ENCODE peak calls at places on chromosomes 5 and 9, in five cellular contexts. N, L, H, Z and B are unnamed samples.

GRCh38 chr9:33125871-33126822 is 41.0 kb downstream of the B4GALT1 start:
- DNase-seq in Z (peak), L (no peak), H (no peak), N (no peak), B (peak)

GRCh38 chr9:89421595-89421994 is 76.3 kb downstream of the SEMA4D start:
- DNase-seq in Z (peak), L (no peak), N (no peak), H (no peak), B (no peak)

GRCh38 chr5:10586008-10586407 is 22.1 kb downstream of the ANKRD33B start:
- DNase-seq in L (no peak), Z (no peak), N (no peak), H (no peak), B (no peak)

GRCh38 chr5:173326501-173326960 is 1.7 kb downstream of the STC2 start:
- DNase-seq in L (no peak), Z (peak), H (peak), N (no peak), B (peak)

GRCh38 chr5:72472666-72473422 is 34.4 kb downstream of the ZNF366 start:
- DNase-seq in L (no peak), H (no peak), N (no peak), Z (no peak), B (no peak)

GRCh38 chr5:170179626-170180025 is 53.2 kb upstream of the C5orf58 start:
- DNase-seq in H (no peak), L (no peak), N (no peak), Z (no peak), B (no peak)

GRCh38 chr9:4106081-4106491 is 193.8 kb downstream of the GLIS3 start:
- DNase-seq in H (no peak), Z (no peak), L (no peak), N (no peak), B (no peak)

GRCh38 chr5:10056228-10056760 is 193.4 kb downstream of the ATPSCKMT start:
- DNase-seq in N (no peak), Z (no peak), L (no peak), H (no peak), B (no peak)

GRCh38 chr9:136944094-136944518 is 432 bp downstream of the FBXW5 start:
- DNase-seq in Z (peak), L (peak), N (peak), H (peak), B (peak)

GRCh38 chr5:126015244-126016054 is 407.8 kb upstream of the GRAMD2B start:
- DNase-seq in Z (peak), H (no peak), L (no peak), N (peak), B (peak)

GRCh38 chr5:169895876-169896275 is 84.4 kb downstream of the INSYN2B start:
- DNase-seq in H (no peak), Z (peak), L (no peak), N (peak), B (no peak)

GRCh38 chr5:170184007-170184687 is 48.6 kb upstream of the C5orf58 start:
- DNase-seq in H (peak), L (peak), N (peak), Z (peak), B (peak)

GRCh38 chr5:52943285-52943684 is 45.9 kb upstream of the ITGA2 start:
- DNase-seq in H (no peak), L (no peak), N (no peak), Z (no peak), B (no peak)

GRCh38 chr9:123361086-123361730 is 5.2 kb downstream of the CRB2 start:
- DNase-seq in L (no peak), Z (no peak), N (no peak), H (no peak), B (no peak)

GRCh38 chr5:37739817-37740261 is 100.0 kb downstream of the GDNF start:
- DNase-seq in H (no peak), Z (peak), N (no peak), L (no peak), B (no peak)

GRCh38 chr5:72366324-72366976 is 46.3 kb downstream of the PTCD2 start:
- DNase-seq in H (peak), Z (peak), L (peak), N (peak), B (peak)

GRCh38 chr5:14948341-14948830 is 76.8 kb upstream of the ANKH start:
- DNase-seq in L (no peak), N (no peak), Z (no peak), H (no peak), B (no peak)

GRCh38 chr5:107474724-107475489 is 195.8 kb downstream of the EFNA5 start:
- DNase-seq in Z (peak), L (peak), N (no peak), H (no peak), B (peak)

GRCh38 chr5:109905906-109906305 is 216.2 kb downstream of the MAN2A1 start:
- DNase-seq in Z (no peak), L (no peak), H (no peak), N (peak), B (no peak)